ENCODE peak calls at places on chromosomes 6 and 20, in four cellular contexts. K, T, F and E are unnamed samples.

GRCh38 chr20:49207071-49207470 is 12.1 kb upstream of the DDX27 start:
- DNase-seq in K (no peak), T (no peak), F (no peak), E (no peak)

GRCh38 chr6:160520043-160520904 is 143.8 kb downstream of the LPA start:
- DNase-seq in K (peak), T (peak), F (peak), E (peak)

GRCh38 chr20:1872456-1873183 is 22.6 kb upstream of the SIRPA start:
- DNase-seq in K (no peak), T (no peak), F (no peak), E (no peak)

GRCh38 chr20:47540443-47541354 is 39.0 kb downstream of the NCOA3 start:
- DNase-seq in K (no peak), T (no peak), F (no peak), E (no peak)

GRCh38 chr20:3781153-3781910 is at the start of gene SPEF1:
- DNase-seq in K (peak), T (peak), F (no peak), E (peak)

GRCh38 chr6:79570802-79571367 is 33.7 kb upstream of the LCA5 start:
- DNase-seq in K (no peak), T (no peak), F (no peak), E (no peak)

GRCh38 chr20:4637081-4637797 is 84.5 kb upstream of the PRND start:
- DNase-seq in K (no peak), T (no peak), F (no peak), E (no peak)

GRCh38 chr6:47182291-47182957 is 127.3 kb downstream of the TNFRSF21 start:
- DNase-seq in K (no peak), T (no peak), F (peak), E (no peak)

GRCh38 chr20:3724356-3724755 is 8.1 kb upstream of the HSPA12B start:
- DNase-seq in K (no peak), T (no peak), F (no peak), E (peak)

GRCh38 chr20:41123636-41124035 is 13.7 kb upstream of the PLCG1 start:
- DNase-seq in K (no peak), T (no peak), F (no peak), E (no peak)

GRCh38 chr6:108166664-108167448 is 1.0 kb downstream of the NR2E1 start:
- DNase-seq in K (peak), T (no peak), F (no peak), E (no peak)

GRCh38 chr20:46057856-46058655 is 29.0 kb downstream of the SLC12A5 start:
- DNase-seq in K (peak), T (no peak), F (peak), E (no peak)

GRCh38 chr20:46058656-46059281 is 29.8 kb downstream of the SLC12A5 start:
- DNase-seq in K (no peak), T (no peak), F (no peak), E (no peak)

GRCh38 chr20:46055269-46055668 is 26.3 kb downstream of the SLC12A5 start:
- DNase-seq in K (no peak), T (no peak), F (no peak), E (no peak)

GRCh38 chr20:46056027-46056833 is 27.2 kb downstream of the SLC12A5 start:
- DNase-seq in K (no peak), T (no peak), F (no peak), E (no peak)

DNA sequence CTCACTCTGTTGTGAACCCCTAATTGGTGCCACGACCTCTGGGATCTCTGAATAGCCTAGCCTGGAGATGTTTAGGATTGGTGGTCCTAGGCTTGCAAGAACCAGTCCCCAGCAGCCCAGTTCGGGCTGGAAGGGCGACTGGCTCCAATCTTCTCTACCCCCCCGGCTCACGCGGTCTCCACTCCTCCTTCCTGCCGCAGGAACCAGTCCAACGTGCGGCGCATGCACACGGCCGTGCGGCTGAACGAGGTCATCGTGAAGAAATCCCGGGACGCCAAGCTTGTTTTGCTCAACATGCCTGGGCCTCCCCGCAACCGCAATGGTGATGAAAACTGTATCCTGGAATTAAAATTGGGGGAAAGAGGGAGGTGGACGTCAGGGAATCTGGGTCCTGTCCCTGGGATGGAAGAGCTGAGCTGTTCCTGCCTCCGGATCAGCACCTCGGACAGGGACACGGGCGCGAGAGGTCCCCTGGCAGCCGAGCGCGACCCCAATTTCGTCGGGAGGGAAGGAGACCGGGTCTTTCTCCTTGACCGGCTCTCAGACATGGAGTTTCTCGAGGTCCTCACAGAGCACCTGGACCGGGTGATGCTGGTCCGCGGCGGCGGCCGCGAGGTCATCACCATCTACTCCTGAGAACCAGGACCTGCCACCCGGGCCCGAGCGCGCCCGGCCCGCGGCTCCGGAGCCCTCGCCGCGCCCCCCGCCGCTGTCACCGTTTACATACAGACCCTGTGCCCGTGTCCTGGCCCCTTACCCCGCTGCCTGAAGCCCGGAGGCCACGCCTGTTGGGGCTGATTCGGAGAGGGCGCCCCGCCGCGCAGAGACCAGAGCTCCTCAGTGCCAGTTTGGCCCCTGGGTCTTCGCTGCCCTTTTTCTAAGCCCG is 28.2 kb downstream of the SLC12A5 start:
- DNase-seq in K (peak), T (no peak), F (no peak), E (no peak)
- H3K4me3 ChIP-seq in K (peak), T (no peak), F (no peak), E (no peak)

DNA sequence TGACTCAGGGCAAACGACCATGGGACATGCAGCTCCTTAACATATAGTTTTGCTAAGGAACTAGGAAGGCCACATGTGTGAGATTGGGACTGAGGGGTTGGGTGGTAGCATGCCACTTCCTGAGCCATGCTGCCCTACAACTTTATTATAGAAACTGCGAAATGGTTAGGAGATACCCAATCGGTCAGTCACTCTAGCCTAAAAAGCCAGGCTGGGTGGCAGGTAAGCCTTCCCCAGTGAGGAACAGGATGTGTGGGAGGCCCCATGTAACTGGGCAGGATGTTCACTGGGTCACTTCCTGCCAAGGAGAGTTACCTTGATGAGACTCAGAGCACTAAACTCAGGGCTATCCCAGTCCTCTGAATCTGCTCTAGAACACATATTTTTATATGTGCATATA is 123.5 kb downstream of the MAP3K7 start:
- DNase-seq in K (no peak), T (no peak), F (no peak), E (no peak)
- H3K4me3 ChIP-seq in K (no peak), T (no peak), F (no peak), E (no peak)

GRCh38 chr6:16239090-16239797 is 857 bp downstream of the GMPR start:
- DNase-seq in K (peak), T (no peak), F (peak), E (peak)

GRCh38 chr6:16243055-16243454 is 4.7 kb downstream of the GMPR start:
- DNase-seq in K (no peak), T (peak), F (no peak), E (no peak)

GRCh38 chr6:16240618-16241320 is 2.4 kb downstream of the GMPR start:
- DNase-seq in K (no peak), T (no peak), F (no peak), E (no peak)

GRCh38 chr6:16239798-16240123 is 1.4 kb downstream of the GMPR start:
- DNase-seq in K (no peak), T (no peak), F (no peak), E (no peak)

DNA sequence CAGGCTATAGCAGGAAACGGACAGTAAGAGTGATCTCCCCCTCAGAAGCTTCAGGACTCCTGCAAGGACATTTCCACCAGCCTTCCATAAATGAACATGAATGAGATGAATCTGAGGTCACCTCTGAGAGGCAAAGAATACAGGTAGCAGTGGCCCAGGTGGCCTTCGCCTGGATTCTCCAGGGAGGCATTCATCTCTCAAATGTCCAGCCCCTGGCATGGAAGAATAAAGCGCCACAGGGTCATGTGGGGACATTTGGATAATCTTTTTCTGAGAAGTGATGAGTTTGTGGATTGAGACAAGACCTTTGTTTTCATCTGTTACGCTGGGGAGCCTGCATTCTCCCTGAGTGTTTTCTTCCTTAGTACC is 2.9 kb downstream of the GMPR start:
- DNase-seq in K (no peak), T (no peak), F (no peak), E (no peak)
- H3K4me3 ChIP-seq in K (no peak), T (no peak), F (no peak), E (no peak)

DNA sequence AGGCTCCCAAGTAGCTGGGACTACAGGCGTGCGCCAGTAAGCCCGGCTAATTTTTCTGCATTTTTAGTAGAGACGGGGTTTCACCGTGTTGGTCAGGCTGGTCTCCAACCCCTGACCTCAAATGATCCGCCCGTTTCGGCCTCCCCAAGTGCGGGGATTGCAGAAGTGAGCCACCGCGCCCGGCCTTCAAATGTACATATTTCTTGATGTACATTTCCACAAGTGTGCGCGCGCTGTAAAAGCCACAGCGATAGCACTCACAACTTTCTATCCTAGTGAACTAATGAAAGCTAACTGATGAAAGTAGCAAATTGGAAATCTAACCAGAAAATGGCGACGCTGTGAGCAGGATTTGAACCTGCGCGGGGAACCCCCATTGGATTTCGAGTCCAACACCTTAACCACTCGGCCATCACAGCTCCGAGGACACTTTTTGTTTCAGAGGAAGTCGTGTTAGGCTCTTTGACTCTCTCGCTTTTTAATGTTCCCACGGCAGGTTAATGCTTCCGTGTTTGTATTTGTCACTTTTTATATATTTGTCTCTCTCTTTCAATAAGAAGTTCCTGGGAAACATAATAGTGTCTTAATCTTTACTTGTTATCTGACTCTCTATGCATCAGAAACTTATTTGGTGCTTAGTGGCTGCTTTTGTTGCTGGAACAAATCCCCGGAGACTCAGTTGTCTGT is 199.4 kb upstream of the ZNF184 start:
- DNase-seq in K (no peak), T (no peak), F (no peak), E (no peak)
- H3K4me3 ChIP-seq in K (no peak), T (no peak), F (no peak), E (no peak)

DNA sequence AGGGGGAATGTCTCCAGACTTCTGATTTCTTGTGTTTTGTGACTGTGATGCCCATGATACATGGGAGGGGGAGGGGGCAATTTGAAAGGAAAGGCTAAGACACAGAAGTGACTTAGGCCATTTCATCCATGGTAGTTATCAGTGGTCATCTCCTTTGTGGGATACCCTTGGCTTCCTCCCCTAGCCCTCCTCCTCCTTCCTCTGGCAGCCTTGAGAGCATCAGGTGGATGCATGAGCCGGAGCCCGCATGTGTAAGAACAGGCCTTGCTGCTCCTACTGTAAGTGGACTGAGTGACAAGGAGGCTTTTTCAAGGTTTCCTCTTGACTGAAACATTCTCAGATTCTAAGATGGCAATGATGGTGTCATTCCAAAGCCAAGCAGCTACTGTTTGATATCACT is 872 bp downstream of the CD83 start:
- DNase-seq in K (no peak), T (no peak), F (no peak), E (no peak)
- H3K4me3 ChIP-seq in K (peak), T (no peak), F (peak), E (peak)

GRCh38 chr20:9835302-9835701 is 3.6 kb downstream of the PAK5 start:
- DNase-seq in K (no peak), T (no peak), F (no peak), E (no peak)
- H3K4me3 ChIP-seq in K (no peak), T (no peak), F (no peak), E (no peak)

GRCh38 chr6:28729501-28730402 is 194.0 kb downstream of the TRIM27 start:
- DNase-seq in K (no peak), T (no peak), F (no peak), E (no peak)
- H3K4me3 ChIP-seq in K (peak), T (no peak), F (peak), E (no peak)

GRCh38 chr6:6915219-6915618 is 192.5 kb upstream of the RREB1 start:
- DNase-seq in K (no peak), T (no peak), F (no peak), E (no peak)
- H3K4me3 ChIP-seq in K (peak), T (no peak), F (peak), E (peak)